ENCODE peak calls at places on chromosome 5, in seven cellular contexts. V is CD8-positive, alpha-beta memory T cell; J is tibial nerve; B is left ventricle myocardium inferior; D is HepG2; Z is upper lobe of right lung; U is heart right ventricle. C is an unnamed sample.
A peak's percentile ranks its signal among the peaks of the same experiment; 100 is the strongest.

GRCh38 chr5:171913987-171914273 is 92.5 kb downstream of the FBXW11 start:
- DNase-seq in V (no peak), J (no peak), B (no peak), D (no peak), Z (no peak), U (no peak), C (no peak)

GRCh38 chr5:95773325-95774059 is 42.4 kb downstream of the RHOBTB3 start:
- DNase-seq in V (no peak), J (no peak), B (no peak), D (peak; percentile 10), Z (no peak), U (no peak), C (no peak)

GRCh38 chr5:40790947-40791593 is 7.1 kb downstream of the PRKAA1 start:
- DNase-seq in V (no peak), J (no peak), B (no peak), D (peak; percentile 36), Z (no peak), U (no peak), C (no peak)

GRCh38 chr5:7398596-7399260 is 2.8 kb downstream of the ADCY2 start:
- DNase-seq in V (no peak), J (no peak), B (no peak), D (no peak), Z (no peak), U (no peak), C (no peak)

GRCh38 chr5:71905804-71906711 is 187.0 kb downstream of the CARTPT start:
- DNase-seq in V (no peak), J (no peak), B (no peak), D (no peak), Z (no peak), U (no peak), C (no peak)

GRCh38 chr5:51095481-51095880 is 287.8 kb upstream of the ISL1 start:
- DNase-seq in V (no peak), J (no peak), B (no peak), D (no peak), Z (no peak), U (no peak), C (no peak)

GRCh38 chr5:157718529-157718928 is 12.7 kb upstream of the THG1L start:
- DNase-seq in V (peak; percentile 8), J (no peak), B (no peak), D (peak; percentile 23), Z (no peak), U (no peak), C (peak; percentile 35)

GRCh38 chr5:59645380-59645779 is 248.1 kb downstream of the PDE4D start:
- DNase-seq in V (no peak), J (no peak), B (no peak), D (no peak), Z (no peak), U (no peak), C (no peak)

GRCh38 chr5:74256947-74257573 is 383.5 kb downstream of the ENC1 start:
- DNase-seq in V (no peak), J (no peak), B (no peak), D (no peak), Z (no peak), U (no peak), C (no peak)

GRCh38 chr5:172569862-172570558 is 71.1 kb upstream of the NEURL1B start:
- DNase-seq in V (no peak), J (no peak), B (no peak), D (no peak), Z (no peak), U (no peak), C (peak; percentile 96)

GRCh38 chr5:82593481-82593880 is 315.3 kb upstream of the RPS23 start:
- DNase-seq in V (no peak), J (no peak), B (no peak), D (no peak), Z (no peak), U (no peak), C (peak; percentile 78)

GRCh38 chr5:41270423-41271251 is 57.3 kb upstream of the C6 start:
- DNase-seq in V (no peak), J (no peak), B (peak; percentile 26), D (peak; percentile 43), Z (no peak), U (no peak), C (peak; percentile 70)

GRCh38 chr5:69517763-69518212 is 25.2 kb downstream of the OCLN start:
- DNase-seq in V (no peak), J (no peak), B (no peak), D (peak; percentile 79), Z (no peak), U (no peak), C (peak; percentile 38)

GRCh38 chr5:31962928-31963327 is 211.2 kb downstream of the GOLPH3 start:
- DNase-seq in V (no peak), J (no peak), B (no peak), D (peak; percentile 53), Z (no peak), U (no peak), C (peak; percentile 3)

GRCh38 chr5:122007445-122008010 is 45.8 kb downstream of the SRFBP1 start:
- DNase-seq in V (no peak), J (no peak), B (no peak), D (no peak), Z (no peak), U (no peak), C (no peak)

GRCh38 chr5:37787742-37788141 is 52.1 kb downstream of the GDNF start:
- DNase-seq in V (no peak), J (no peak), B (no peak), D (peak; percentile 17), Z (no peak), U (no peak), C (peak; percentile 24)

GRCh38 chr5:95022967-95023695 is 261.8 kb downstream of the MCTP1 start:
- DNase-seq in V (no peak), J (no peak), B (no peak), D (no peak), Z (no peak), U (no peak), C (no peak)

GRCh38 chr5:1204693-1205242 is 3.4 kb downstream of the SLC6A19 start:
- DNase-seq in V (no peak), J (no peak), B (peak; percentile 33), D (peak; percentile 71), Z (no peak), U (peak; percentile 6), C (peak; percentile 30)
- H3K27ac ChIP-seq in V (no peak overlapping the region), J (no peak overlapping the region), B (no peak overlapping the region), D (no peak overlapping the region), Z (no peak overlapping the region), U (no peak overlapping the region), C (no peak overlapping the region)

GRCh38 chr5:78497573-78498533 is 137.4 kb downstream of the SCAMP1 start:
- DNase-seq in V (no peak), J (no peak), B (no peak), D (no peak), Z (no peak), U (no peak), C (no peak)
- H3K4me1 ChIP-seq in V (no peaks in the 10 kb centered on the region), J (no peaks in the 10 kb centered on the region), B (peaks cover 51% of the 10 kb centered on the region), D (peaks cover 8% of the 10 kb centered on the region), Z (peaks cover 16% of the 10 kb centered on the region), U (peaks cover 62% of the 10 kb centered on the region), C (peaks cover 79% of the 10 kb centered on the region)

GRCh38 chr5:138538943-138539627 is 4.0 kb downstream of the ETF1 start:
- DNase-seq in V (no peak), J (no peak), B (no peak), D (no peak), Z (no peak), U (no peak), C (no peak)

GRCh38 chr5:138529812-138530211 is 13.2 kb downstream of the ETF1 start:
- DNase-seq in V (no peak), J (no peak), B (no peak), D (no peak), Z (no peak), U (no peak), C (no peak)

GRCh38 chr5:138536665-138537315 is 6.2 kb downstream of the ETF1 start:
- DNase-seq in V (peak; percentile 20), J (no peak), B (no peak), D (peak; percentile 43), Z (no peak), U (no peak), C (peak; percentile 34)

GRCh38 chr5:138536215-138536614 is 6.8 kb downstream of the ETF1 start:
- DNase-seq in V (no peak), J (no peak), B (no peak), D (no peak), Z (no peak), U (no peak), C (no peak)

GRCh38 chr5:138533973-138534941 is 8.8 kb downstream of the ETF1 start:
- DNase-seq in V (no peak), J (no peak), B (no peak), D (peak; percentile 85), Z (no peak), U (no peak), C (no peak)
- H3K36me3 ChIP-seq in V (peaks cover 4% of the 10 kb centered on the region), J (no peaks in the 10 kb centered on the region), B (no peaks in the 10 kb centered on the region), D (peaks cover 9% of the 10 kb centered on the region), Z (peaks cover 17% of the 10 kb centered on the region), U (peaks cover 42% of the 10 kb centered on the region), C (no peaks in the 10 kb centered on the region)

GRCh38 chr5:140299056-140299455 is 3.8 kb downstream of the PFDN1 start:
- DNase-seq in V (no peak), J (no peak), B (no peak), D (no peak), Z (no peak), U (no peak), C (no peak)

GRCh38 chr5:140296289-140296688 is 6.6 kb downstream of the PFDN1 start:
- DNase-seq in V (no peak), J (no peak), B (no peak), D (no peak), Z (no peak), U (no peak), C (peak; percentile 17)

GRCh38 chr5:140295414-140295813 is 7.5 kb downstream of the PFDN1 start:
- DNase-seq in V (no peak), J (no peak), B (no peak), D (peak; percentile 67), Z (no peak), U (no peak), C (peak; percentile 95)

GRCh38 chr5:140298183-140298601 is 4.7 kb downstream of the PFDN1 start:
- DNase-seq in V (no peak), J (no peak), B (no peak), D (peak; percentile 16), Z (no peak), U (no peak), C (peak; percentile 32)

GRCh38 chr5:140297283-140297682 is 5.6 kb downstream of the PFDN1 start:
- DNase-seq in V (no peak), J (no peak), B (no peak), D (no peak), Z (no peak), U (no peak), C (no peak)
- H3K27ac ChIP-seq in V (no peak overlapping the region), J (peak overlapping the region; percentile 5), B (peak overlapping the region; percentile 85), D (peak overlapping the region; percentile 11), Z (peak overlapping the region; percentile 43), U (no peak overlapping the region), C (no peak overlapping the region)